ENCODE peak calls at places on chromosome 12, in seven cellular contexts. One of them, this sample, is unnamed.

GRCh38 chr12:32698285-32698684 is 19.2 kb downstream of the DNM1L start:
- DNase-seq in A172: no peak
- DNase-seq in SW480: no peak
- DNase-seq in IMR-90: no peak
- DNase-seq in activated B cell treated with CpG ODN at 0.5 μM for 24 hours: no peak
- DNase-seq in left colon: no peak
- DNase-seq in pancreas: no peak
- DNase-seq in this sample: no peak

GRCh38 chr12:95623554-95624170 is 72.4 kb upstream of the USP44 start:
- DNase-seq in SW480: peak
- DNase-seq in activated B cell treated with CpG ODN at 0.5 μM for 24 hours: no peak
- DNase-seq in IMR-90: peak
- DNase-seq in pancreas: no peak
- DNase-seq in A172: peak
- DNase-seq in left colon: peak
- DNase-seq in this sample: peak

GRCh38 chr12:51949342-51950030 is 2.0 kb upstream of the ACVR1B start:
- DNase-seq in SW480: no peak
- DNase-seq in activated B cell treated with CpG ODN at 0.5 μM for 24 hours: no peak
- DNase-seq in A172: no peak
- DNase-seq in pancreas: no peak
- DNase-seq in IMR-90: no peak
- DNase-seq in left colon: no peak
- DNase-seq in this sample: no peak

GRCh38 chr12:26748741-26749431 is 84.1 kb downstream of the ITPR2 start:
- DNase-seq in SW480: no peak
- DNase-seq in pancreas: no peak
- DNase-seq in activated B cell treated with CpG ODN at 0.5 μM for 24 hours: no peak
- DNase-seq in left colon: no peak
- DNase-seq in A172: peak
- DNase-seq in IMR-90: peak
- DNase-seq in this sample: no peak

GRCh38 chr12:12563529-12563928 is 866 bp upstream of the DUSP16 start:
- DNase-seq in activated B cell treated with CpG ODN at 0.5 μM for 24 hours: no peak
- DNase-seq in A172: no peak
- DNase-seq in left colon: no peak
- DNase-seq in IMR-90: peak
- DNase-seq in SW480: no peak
- DNase-seq in pancreas: no peak
- DNase-seq in this sample: no peak

GRCh38 chr12:56081393-56082347 is 1.7 kb downstream of the ERBB3 start:
- DNase-seq in left colon: peak
- DNase-seq in SW480: peak
- DNase-seq in A172: no peak
- DNase-seq in IMR-90: no peak
- DNase-seq in activated B cell treated with CpG ODN at 0.5 μM for 24 hours: no peak
- DNase-seq in pancreas: peak
- DNase-seq in this sample: no peak

GRCh38 chr12:52415870-52416750 is 10.0 kb upstream of the KRT82 start:
- DNase-seq in IMR-90: peak
- DNase-seq in A172: peak
- DNase-seq in activated B cell treated with CpG ODN at 0.5 μM for 24 hours: no peak
- DNase-seq in SW480: no peak
- DNase-seq in pancreas: no peak
- DNase-seq in left colon: peak
- DNase-seq in this sample: no peak

GRCh38 chr12:1929985-1930815 is 11.7 kb upstream of the CACNA2D4 start:
- DNase-seq in activated B cell treated with CpG ODN at 0.5 μM for 24 hours: no peak
- DNase-seq in left colon: no peak
- DNase-seq in IMR-90: no peak
- DNase-seq in SW480: no peak
- DNase-seq in pancreas: no peak
- DNase-seq in A172: no peak
- DNase-seq in this sample: peak

GRCh38 chr12:88960213-88960878 is 380.1 kb upstream of the KITLG start:
- DNase-seq in IMR-90: peak
- DNase-seq in activated B cell treated with CpG ODN at 0.5 μM for 24 hours: no peak
- DNase-seq in left colon: no peak
- DNase-seq in pancreas: no peak
- DNase-seq in SW480: peak
- DNase-seq in A172: peak
- DNase-seq in this sample: no peak

GRCh38 chr12:94225924-94226630 is 77.7 kb downstream of the PLXNC1 start:
- DNase-seq in SW480: no peak
- DNase-seq in pancreas: no peak
- DNase-seq in activated B cell treated with CpG ODN at 0.5 μM for 24 hours: no peak
- DNase-seq in left colon: no peak
- DNase-seq in A172: no peak
- DNase-seq in IMR-90: no peak
- DNase-seq in this sample: no peak

GRCh38 chr12:93972411-93973208 is 175.8 kb upstream of the PLXNC1 start:
- DNase-seq in left colon: no peak
- DNase-seq in SW480: no peak
- DNase-seq in A172: no peak
- DNase-seq in pancreas: no peak
- DNase-seq in activated B cell treated with CpG ODN at 0.5 μM for 24 hours: no peak
- DNase-seq in IMR-90: peak
- DNase-seq in this sample: no peak

GRCh38 chr12:114168061-114168460 is 201.9 kb upstream of the RBM19 start:
- DNase-seq in left colon: no peak
- DNase-seq in A172: no peak
- DNase-seq in SW480: no peak
- DNase-seq in activated B cell treated with CpG ODN at 0.5 μM for 24 hours: no peak
- DNase-seq in IMR-90: peak
- DNase-seq in pancreas: no peak
- DNase-seq in this sample: no peak

GRCh38 chr12:123363743-123364531 is 710 bp downstream of the SBNO1 start:
- DNase-seq in left colon: no peak
- DNase-seq in A172: no peak
- DNase-seq in pancreas: peak
- DNase-seq in activated B cell treated with CpG ODN at 0.5 μM for 24 hours: peak
- DNase-seq in SW480: no peak
- DNase-seq in IMR-90: no peak
- DNase-seq in this sample: peak

GRCh38 chr12:103799504-103800251 is 41.4 kb downstream of the NT5DC3 start:
- DNase-seq in left colon: peak
- DNase-seq in activated B cell treated with CpG ODN at 0.5 μM for 24 hours: no peak
- DNase-seq in IMR-90: peak
- DNase-seq in pancreas: no peak
- DNase-seq in A172: peak
- DNase-seq in SW480: no peak
- DNase-seq in this sample: no peak

GRCh38 chr12:81644503-81644902 is 114.6 kb downstream of the PPFIA2 start:
- DNase-seq in A172: peak
- DNase-seq in SW480: peak
- DNase-seq in left colon: no peak
- DNase-seq in pancreas: no peak
- DNase-seq in activated B cell treated with CpG ODN at 0.5 μM for 24 hours: no peak
- DNase-seq in IMR-90: peak
- DNase-seq in this sample: no peak

GRCh38 chr12:49543914-49544815 is 5.3 kb downstream of the KCNH3 start:
- DNase-seq in pancreas: no peak
- DNase-seq in IMR-90: no peak
- DNase-seq in SW480: no peak
- DNase-seq in activated B cell treated with CpG ODN at 0.5 μM for 24 hours: no peak
- DNase-seq in A172: no peak
- DNase-seq in left colon: no peak
- DNase-seq in this sample: peak